ENCODE peak calls at places on chromosomes 5 and 9, in four cellular contexts. I, T, R and O are unnamed samples. For H3K9me3, the result is how much of the 10 kb centered on the place peaks cover.

GRCh38 chr9:104858271-104858670 is 69.7 kb downstream of the ABCA1 start:
- DNase-seq in R (peak), T (no peak), I (peak), O (no peak)

GRCh38 chr5:125847561-125847960 is 575.6 kb upstream of the GRAMD2B start:
- DNase-seq in R (no peak), I (no peak), T (no peak), O (no peak)

GRCh38 chr5:15003511-15003920 is 131.9 kb upstream of the ANKH start:
- DNase-seq in T (no peak), R (peak), I (peak), O (peak)

GRCh38 chr5:78387468-78388153 is 27.2 kb downstream of the SCAMP1 start:
- DNase-seq in T (no peak), I (no peak), R (no peak), O (no peak)

GRCh38 chr9:655875-656274 is 185.6 kb upstream of the DMRT1 start:
- DNase-seq in T (peak), I (peak), R (no peak), O (no peak)

GRCh38 chr5:87369431-87369830 is 43.3 kb downstream of the CCNH start:
- DNase-seq in R (no peak), I (no peak), T (no peak), O (no peak)

GRCh38 chr5:56233230-56233629 is at the start of gene ANKRD55:
- DNase-seq in I (peak), R (no peak), T (no peak), O (no peak)

GRCh38 chr9:133996531-133997520 is 4.7 kb upstream of the VAV2 start:
- DNase-seq in T (peak), R (no peak), I (no peak), O (no peak)

GRCh38 chr9:121201045-121201737 is 478 bp downstream of the RAB14 start:
- DNase-seq in R (no peak), T (peak), I (no peak), O (no peak)

GRCh38 chr9:114276908-114277821 is 45.7 kb upstream of the ORM1 start:
- DNase-seq in T (peak), R (peak), I (peak), O (peak)

GRCh38 chr5:33734541-33734940 is 157.2 kb downstream of the ADAMTS12 start:
- DNase-seq in R (peak), T (no peak), I (no peak), O (no peak)

GRCh38 chr5:3226171-3226570 is 369.5 kb upstream of the IRX1 start:
- DNase-seq in I (no peak), R (no peak), T (no peak), O (no peak)

GRCh38 chr5:163330723-163331668 is 106.4 kb upstream of the CCNG1 start:
- DNase-seq in T (no peak), I (no peak), R (no peak), O (no peak)

GRCh38 chr5:77211691-77212047 is 1.2 kb downstream of the PDE8B start:
- DNase-seq in I (no peak), T (no peak), R (no peak), O (no peak)

GRCh38 chr5:77210091-77211012 is at the start of gene PDE8B:
- DNase-seq in I (no peak), T (peak), R (no peak), O (no peak)

GRCh38 chr5:77211013-77211690 is 672 bp downstream of the PDE8B start:
- DNase-seq in I (no peak), T (no peak), R (no peak), O (no peak)

GRCh38 chr5:77208507-77209163 is 1.8 kb upstream of the PDE8B start:
- DNase-seq in T (peak), R (no peak), I (no peak), O (no peak)

GRCh38 chr5:77209495-77210090 is 887 bp upstream of the PDE8B start:
- DNase-seq in T (no peak), I (no peak), R (no peak), O (no peak)
- H3K4me3 ChIP-seq in T (peak), I (no peak), R (peak), O (no peak)

GRCh38 chr5:135745897-135746500 is 88.5 kb upstream of the SLC25A48 start:
- DNase-seq in T (no peak), R (no peak), I (no peak), O (no peak)
- H3K9me3 ChIP-seq in T (under half), R (under half), I (under half), O (under half)

DNA sequence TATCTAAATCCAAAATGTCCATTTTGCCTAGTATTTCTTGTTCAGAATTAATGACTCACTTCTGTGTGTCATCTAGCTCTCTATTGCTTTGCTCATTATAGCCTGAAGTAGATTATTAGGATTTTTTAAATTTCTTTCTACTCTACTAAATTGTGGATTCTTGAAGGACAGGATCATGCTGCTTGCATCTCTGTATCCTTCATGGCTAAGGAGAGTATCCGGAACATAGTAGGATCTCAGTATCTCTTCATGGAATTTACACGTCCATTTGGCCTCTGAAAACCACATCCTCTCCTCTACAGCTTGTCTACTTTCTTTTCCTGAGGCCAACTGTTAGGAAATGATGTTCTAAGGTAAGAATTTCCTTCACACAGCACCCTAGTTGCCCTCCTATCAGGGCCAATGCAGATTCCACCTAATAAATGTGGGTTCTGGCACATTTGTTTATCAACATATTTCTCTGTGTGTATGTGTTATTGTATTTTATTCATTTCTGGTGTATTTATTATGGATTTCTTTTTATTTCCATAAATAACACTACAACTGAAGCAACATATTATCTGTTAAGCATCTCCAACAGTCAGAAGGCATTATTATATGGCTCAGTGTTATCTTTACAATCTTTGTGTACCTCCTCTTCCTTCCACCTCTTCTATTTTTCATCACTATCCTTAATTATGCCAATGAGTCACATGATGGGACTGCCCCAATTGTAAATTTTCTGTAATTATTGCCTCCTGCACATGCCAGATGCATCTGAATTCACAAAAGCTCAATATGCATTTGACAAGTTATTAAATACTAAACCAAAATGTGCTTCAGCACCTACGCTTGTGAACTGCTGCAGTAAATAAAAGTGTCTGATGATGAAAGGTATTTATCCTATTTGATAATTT is 557.8 kb upstream of the TLE4 start:
- DNase-seq in R (peak), T (no peak), I (no peak), O (no peak)
- H3K27ac ChIP-seq in R (no peak), T (no peak), I (no peak), O (no peak)

DNA sequence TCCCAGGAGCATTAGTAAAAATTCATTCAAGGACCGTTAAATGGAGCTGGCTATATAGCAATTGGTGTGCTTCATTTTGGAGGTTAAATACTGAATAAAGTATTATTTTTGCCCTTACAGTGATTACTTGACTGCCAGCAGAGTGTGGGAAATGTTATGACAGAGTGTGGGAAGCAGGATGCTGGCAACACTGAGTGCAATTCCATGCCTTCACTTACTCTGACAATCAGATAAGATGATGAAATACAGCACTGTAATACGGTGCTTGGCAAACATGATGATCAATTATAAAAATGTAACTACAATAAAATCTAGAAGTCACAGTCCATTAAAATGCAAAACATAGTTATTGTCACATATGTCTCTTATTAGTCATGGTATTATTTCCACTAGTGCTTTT is 651.3 kb downstream of the PTPRD start:
- DNase-seq in R (no peak), T (no peak), I (no peak), O (no peak)
- H3K4me3 ChIP-seq in R (no peak), T (no peak), I (no peak), O (no peak)

GRCh38 chr9:96762562-96762961 is 15.3 kb downstream of the ZNF510 start:
- DNase-seq in I (no peak), T (no peak), R (no peak), O (no peak)

GRCh38 chr9:96771124-96771523 is 6.8 kb downstream of the ZNF510 start:
- DNase-seq in T (no peak), I (no peak), R (no peak), O (no peak)

GRCh38 chr9:96769989-96770388 is 7.9 kb downstream of the ZNF510 start:
- DNase-seq in R (no peak), I (no peak), T (no peak), O (no peak)

DNA sequence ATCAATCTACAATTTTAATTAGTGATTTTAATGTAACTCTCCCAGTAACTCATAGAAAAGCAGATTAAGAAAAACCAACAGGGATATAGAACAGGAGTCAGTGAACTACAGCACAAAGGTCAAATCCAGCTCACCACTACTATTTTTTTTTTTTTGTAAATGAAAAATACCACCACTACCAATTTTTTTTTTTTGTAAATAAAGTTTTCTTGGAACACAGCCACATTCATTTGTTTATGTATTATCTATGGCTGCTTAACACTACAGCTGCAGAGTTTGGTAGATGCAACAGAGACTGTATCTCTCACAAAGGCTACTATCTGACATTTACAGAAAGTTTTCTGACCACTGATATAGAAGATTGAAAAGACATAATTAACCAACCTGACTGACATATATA is 11.7 kb downstream of the ZNF510 start:
- DNase-seq in I (no peak), T (no peak), R (no peak), O (no peak)
- H3K9me3 ChIP-seq in I (under half), T (half or more), R (under half), O (under half)

GRCh38 chr5:177425801-177426565 is 493 bp upstream of the GRK6 start:
- DNase-seq in T (peak), R (peak), I (peak), O (peak)

GRCh38 chr5:177428574-177429217 is 2.2 kb downstream of the GRK6 start:
- DNase-seq in I (no peak), T (peak), R (no peak), O (no peak)

GRCh38 chr5:177427919-177428573 is 1.6 kb downstream of the GRK6 start:
- DNase-seq in T (peak), I (no peak), R (no peak), O (no peak)

GRCh38 chr5:177426566-177427210 is at the start of gene GRK6:
- DNase-seq in I (no peak), T (peak), R (no peak), O (no peak)

DNA sequence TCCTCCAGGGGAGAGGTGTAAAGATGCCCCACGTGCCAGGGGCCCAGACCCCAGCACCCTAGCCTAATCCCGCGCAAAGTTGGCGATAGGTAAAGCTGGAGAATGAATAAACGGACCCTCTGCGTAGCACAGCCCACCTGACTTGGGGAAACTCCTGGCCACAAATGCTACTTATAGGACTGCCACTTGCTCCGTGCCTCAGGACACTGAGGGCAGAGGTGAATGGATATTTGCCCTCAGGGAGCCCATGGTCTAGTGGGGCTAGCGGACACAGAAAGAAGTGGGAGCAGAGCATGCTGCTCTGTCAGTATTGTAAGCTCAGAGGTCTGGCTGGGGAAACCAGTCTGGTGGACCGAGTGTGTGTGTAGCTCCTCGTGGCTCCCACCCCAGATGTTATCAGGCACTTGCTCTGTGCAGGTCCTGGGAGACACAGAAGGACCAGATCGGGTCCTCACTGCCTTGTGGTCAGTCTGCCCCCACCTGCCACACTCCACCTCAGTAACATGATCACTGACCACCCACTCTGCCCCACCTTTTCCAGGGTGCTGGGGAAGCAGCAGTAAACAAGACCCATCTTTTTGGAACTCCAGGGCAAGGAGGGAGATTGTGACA is 841 bp downstream of the GRK6 start:
- DNase-seq in I (no peak), R (no peak), T (no peak), O (no peak)
- H3K27ac ChIP-seq in I (peak), R (peak), T (peak), O (peak)

GRCh38 chr9:88044200-88044599 is 69.9 kb upstream of the CDK20 start:
- DNase-seq in I (no peak), T (no peak), R (no peak), O (no peak)
- H3K4me3 ChIP-seq in I (no peak), T (no peak), R (no peak), O (no peak)

DNA sequence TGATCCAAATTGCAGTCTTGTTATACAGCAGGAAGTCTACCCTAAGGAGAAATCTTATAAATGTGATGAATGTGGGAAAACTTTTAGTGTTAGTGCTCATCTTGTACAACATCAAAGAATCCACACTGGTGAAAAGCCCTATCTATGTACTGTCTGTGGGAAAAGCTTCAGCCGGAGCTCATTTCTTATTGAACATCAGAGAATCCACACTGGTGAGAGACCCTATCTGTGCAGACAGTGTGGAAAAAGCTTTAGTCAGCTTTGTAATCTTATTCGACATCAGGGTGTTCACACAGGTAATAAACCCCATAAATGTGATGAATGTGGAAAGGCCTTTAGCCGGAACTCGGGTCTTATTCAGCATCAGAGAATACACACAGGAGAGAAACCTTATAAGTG is 10.4 kb downstream of the ZNF189 start:
- DNase-seq in R (peak), I (peak), T (no peak), O (no peak)
- H3K9me3 ChIP-seq in R (half or more), I (under half), T (half or more), O (under half)

DNA sequence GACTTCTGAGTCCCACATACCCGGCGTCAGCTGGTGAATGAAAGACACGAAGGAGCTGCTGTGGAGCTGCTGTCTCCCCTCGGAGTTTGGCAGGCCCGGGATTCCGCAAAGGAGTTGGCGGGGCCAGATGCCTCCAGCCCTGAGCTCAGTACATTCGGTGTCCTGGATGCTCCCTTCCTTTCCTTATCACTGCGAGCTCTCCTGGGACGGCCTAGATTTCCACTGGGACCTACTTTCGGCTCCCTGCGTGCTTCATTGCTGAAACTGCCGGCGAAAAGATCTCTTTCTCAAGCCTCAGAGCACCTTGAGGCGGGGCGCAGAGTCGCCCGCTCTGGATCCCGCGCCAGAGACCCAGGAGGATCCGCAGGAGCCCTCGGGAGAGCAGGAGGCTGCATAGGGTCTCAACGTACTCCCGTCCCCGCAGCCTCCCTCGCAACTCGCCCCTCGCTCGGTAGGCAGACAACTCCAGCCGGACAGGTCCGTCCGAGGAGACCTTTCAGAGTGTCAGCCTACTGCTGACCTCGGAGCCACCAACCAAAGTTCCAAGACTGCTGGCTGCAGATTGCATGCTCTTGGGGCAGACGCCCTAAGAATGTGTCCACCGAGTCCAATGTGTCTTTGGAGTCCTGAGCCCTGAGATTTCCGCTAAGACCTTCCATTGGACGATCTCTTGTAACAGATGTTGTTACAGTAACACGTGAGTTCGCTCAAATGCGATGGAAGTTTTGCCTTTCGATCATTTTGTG is 6.1 kb downstream of the ANXA2R start:
- DNase-seq in I (peak), T (no peak), R (peak), O (no peak)
- H3K27ac ChIP-seq in I (peak), T (no peak), R (peak), O (peak)